ENCODE peak calls at places on chromosomes 1 and 21, in seven cellular contexts. W, F, L, D, O, R and K are unnamed samples. For H3K4me1, the result is how much of the 10 kb centered on the place peaks cover.

GRCh38 chr1:10803971-10804820 is 7.8 kb upstream of the CASZ1 start:
- DNase-seq in W (no peak), F (no peak), L (no peak), D (no peak), O (no peak), R (no peak), K (no peak)

GRCh38 chr1:230280054-230280795 is 145.9 kb downstream of the PGBD5 start:
- DNase-seq in W (no peak), F (no peak), L (no peak), D (no peak), O (no peak), R (no peak), K (no peak)

GRCh38 chr1:58755468-58755872 is 28.4 kb downstream of the JUN start:
- DNase-seq in W (peak), F (no peak), L (peak), D (peak), O (no peak), R (peak), K (no peak)

GRCh38 chr1:15948600-15949452 is 27.1 kb downstream of the ZBTB17 start:
- DNase-seq in W (no peak), F (peak), L (no peak), D (no peak), O (no peak), R (no peak), K (peak)

GRCh38 chr1:157367091-157367739 is 185.1 kb downstream of the FCRL5 start:
- DNase-seq in W (no peak), F (peak), L (no peak), D (no peak), O (no peak), R (no peak), K (no peak)

GRCh38 chr1:53107570-53108322 is 34.7 kb downstream of the SLC1A7 start:
- DNase-seq in W (no peak), F (no peak), L (peak), D (peak), O (no peak), R (no peak), K (no peak)

GRCh38 chr1:3028531-3029282 is 7.4 kb downstream of the ACTRT2 start:
- DNase-seq in W (no peak), F (no peak), L (no peak), D (no peak), O (no peak), R (no peak), K (no peak)

GRCh38 chr1:24958766-24959622 is 28.9 kb upstream of the RUNX3 start:
- DNase-seq in W (no peak), F (no peak), L (no peak), D (no peak), O (no peak), R (no peak), K (no peak)

GRCh38 chr1:242605521-242605920 is 81.0 kb upstream of the PLD5 start:
- DNase-seq in W (no peak), F (no peak), L (no peak), D (peak), O (no peak), R (no peak), K (no peak)

GRCh38 chr1:185850366-185850765 is 116.2 kb downstream of the HMCN1 start:
- DNase-seq in W (no peak), F (no peak), L (no peak), D (no peak), O (no peak), R (no peak), K (peak)

GRCh38 chr1:150164224-150164623 is 14.5 kb downstream of the PLEKHO1 start:
- DNase-seq in W (no peak), F (no peak), L (no peak), D (no peak), O (no peak), R (no peak), K (no peak)

GRCh38 chr21:36164427-36164784 is 7.8 kb downstream of the DOP1B start:
- DNase-seq in W (no peak), F (no peak), L (peak), D (no peak), O (peak), R (no peak), K (no peak)

GRCh38 chr21:34076835-34077234 is 3.5 kb downstream of the MRPS6 start:
- DNase-seq in W (no peak), F (no peak), L (no peak), D (no peak), O (no peak), R (no peak), K (no peak)
- H3K4me1 ChIP-seq in W (under half), F (under half), L (under half), D (half or more), O (under half), R (under half), K (under half)

DNA sequence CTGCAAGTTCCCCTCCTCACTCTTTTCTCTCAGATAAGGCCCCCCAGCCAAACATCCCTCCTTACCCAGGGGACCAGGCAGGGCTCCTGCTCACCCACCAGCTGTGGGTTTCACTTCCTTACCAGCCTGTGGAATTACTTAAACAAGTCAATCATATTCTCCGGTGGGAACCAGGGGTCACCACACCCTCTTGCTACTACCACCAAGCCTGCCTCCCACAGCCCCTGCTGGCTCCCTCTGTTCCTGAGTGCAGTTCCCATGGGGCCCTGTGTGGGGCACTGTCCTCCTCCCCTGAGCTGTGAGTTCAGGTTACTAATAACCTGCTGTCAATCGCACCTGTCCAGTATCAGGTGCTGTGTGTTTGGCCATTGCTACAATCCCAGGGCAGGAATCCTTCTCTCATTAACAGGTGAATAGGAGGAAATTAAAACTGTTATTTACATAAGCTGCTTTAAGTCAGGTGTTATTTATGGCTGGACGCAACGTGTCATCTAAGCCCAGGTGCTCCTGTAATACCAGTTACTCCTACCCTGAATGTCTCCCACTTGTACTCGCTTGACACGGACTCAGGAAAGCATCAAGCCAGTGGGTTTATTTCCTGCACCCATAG is 53.1 kb upstream of the LBR start:
- DNase-seq in W (peak), F (peak), L (peak), D (peak), O (peak), R (no peak), K (peak)
- TF ChIP-seq POLR2AphosphoS5 in W (no peak), F (no peak), L (no peak), D (no peak), O (no peak), R (no peak), K (no peak)

DNA sequence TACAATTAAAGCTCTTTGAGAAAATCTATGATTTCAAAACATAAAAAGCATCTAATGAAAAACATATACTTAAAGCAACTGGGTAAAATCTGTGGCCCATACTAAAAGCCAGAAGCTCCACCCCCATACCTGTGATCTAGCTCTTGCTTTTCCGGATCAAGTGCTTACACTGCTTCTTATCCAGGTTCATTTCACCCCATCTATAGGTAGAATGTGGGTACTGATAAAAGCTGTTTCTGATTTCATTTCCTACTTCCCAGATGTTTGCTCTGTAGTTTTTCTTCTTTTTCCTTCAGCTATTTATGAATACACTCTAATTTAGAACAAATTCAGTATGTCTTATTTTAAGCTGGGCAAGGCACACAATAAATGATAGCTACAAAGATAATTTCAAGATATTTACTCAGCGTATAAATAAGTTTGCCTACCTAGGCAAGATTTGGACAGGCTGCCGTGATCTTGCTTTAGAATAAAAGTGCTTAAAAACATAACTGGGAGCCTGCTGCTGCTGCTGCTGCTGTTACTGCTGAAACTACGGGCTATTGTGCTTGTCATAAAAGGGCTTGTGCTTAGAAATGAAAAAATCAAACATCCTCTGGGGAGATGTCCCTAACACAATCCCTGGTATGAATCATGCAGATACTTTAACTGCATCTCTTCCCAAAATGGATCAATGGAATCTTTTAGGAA is 2.1 kb downstream of the SIPA1L2 start:
- DNase-seq in W (no peak), F (peak), L (no peak), D (no peak), O (peak), R (no peak), K (peak)
- TF ChIP-seq REST in W (no peak), F (no peak), L (no peak), D (no peak), O (no peak), R (no peak), K (no peak)

DNA sequence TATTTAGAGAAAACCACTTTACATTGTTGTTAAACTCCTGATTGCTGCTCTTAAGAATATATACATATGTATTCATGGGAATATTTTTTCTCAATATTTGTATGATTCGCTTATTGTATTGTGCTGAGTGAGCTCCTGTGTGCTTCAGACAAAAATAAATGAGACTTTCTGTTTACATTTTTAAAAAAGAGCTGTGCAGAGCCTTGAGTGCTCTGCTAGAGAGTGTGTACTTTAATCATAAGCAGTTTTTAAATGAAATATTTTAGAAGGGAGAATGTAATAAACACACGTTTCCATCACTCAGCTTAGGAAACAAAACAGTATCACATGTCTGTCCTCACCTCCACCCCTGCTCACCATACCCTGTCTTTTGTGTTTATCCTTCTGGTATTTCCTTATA is 9.7 kb downstream of the PTPN14 start:
- DNase-seq in W (no peak), F (no peak), L (no peak), D (no peak), O (no peak), R (no peak), K (no peak)
- H3K4me1 ChIP-seq in W (under half), F (under half), L (under half), D (half or more), O (under half), R (under half), K (under half)